ENCODE peak calls at places on chromosomes 13 and 19, in six cellular contexts. One of them, this sample, is unnamed.

GRCh38 chr19:34165295-34165738 is 7.0 kb upstream of the LSM14A start:
- DNase-seq in H1: no peak
- DNase-seq in HCT116: no peak
- DNase-seq in K562: no peak
- DNase-seq in HepG2: no peak
- DNase-seq in SK-N-SH: no peak
- DNase-seq in this sample: no peak

GRCh38 chr13:53159439-53159838 is 130.8 kb downstream of the OLFM4 start:
- DNase-seq in H1: no peak
- DNase-seq in HCT116: no peak
- DNase-seq in K562: no peak
- DNase-seq in HepG2: no peak
- DNase-seq in SK-N-SH: no peak
- DNase-seq in this sample: no peak

GRCh38 chr13:90261343-90261742 is 1086.1 kb upstream of the MIR17HG start:
- DNase-seq in H1: no peak
- DNase-seq in HCT116: no peak
- DNase-seq in K562: no peak
- DNase-seq in HepG2: no peak
- DNase-seq in SK-N-SH: no peak
- DNase-seq in this sample: no peak

GRCh38 chr13:94988654-94989053 is 276.3 kb upstream of the SOX21 start:
- DNase-seq in H1: no peak
- DNase-seq in HCT116: peak
- DNase-seq in K562: no peak
- DNase-seq in HepG2: peak
- DNase-seq in SK-N-SH: no peak
- DNase-seq in this sample: peak

GRCh38 chr19:34282611-34283519 is 28.5 kb downstream of the GARRE1 start:
- DNase-seq in H1: no peak
- DNase-seq in HCT116: no peak
- DNase-seq in K562: no peak
- DNase-seq in HepG2: no peak
- DNase-seq in SK-N-SH: no peak
- DNase-seq in this sample: no peak

GRCh38 chr13:35164324-35164932 is 222.4 kb downstream of the NBEA start:
- DNase-seq in H1: no peak
- DNase-seq in HCT116: peak
- DNase-seq in K562: peak
- DNase-seq in HepG2: peak
- DNase-seq in SK-N-SH: peak
- DNase-seq in this sample: no peak

GRCh38 chr19:56076413-56076998 is 44.6 kb downstream of the ZNF787 start:
- DNase-seq in H1: no peak
- DNase-seq in HCT116: peak
- DNase-seq in K562: peak
- DNase-seq in HepG2: peak
- DNase-seq in SK-N-SH: peak
- DNase-seq in this sample: peak

GRCh38 chr19:6875218-6875617 is 12.2 kb upstream of the ADGRE1 start:
- DNase-seq in H1: no peak
- DNase-seq in HCT116: no peak
- DNase-seq in K562: no peak
- DNase-seq in HepG2: no peak
- DNase-seq in SK-N-SH: no peak
- DNase-seq in this sample: no peak

GRCh38 chr13:50685491-50685890 is 158.0 kb downstream of the DLEU7 start:
- DNase-seq in H1: no peak
- DNase-seq in HCT116: no peak
- DNase-seq in K562: no peak
- DNase-seq in HepG2: no peak
- DNase-seq in SK-N-SH: no peak
- DNase-seq in this sample: no peak

GRCh38 chr19:12792853-12793289 is 1.6 kb downstream of the JUNB start:
- DNase-seq in H1: no peak
- DNase-seq in HCT116: no peak
- DNase-seq in K562: no peak
- DNase-seq in HepG2: no peak
- DNase-seq in SK-N-SH: no peak
- DNase-seq in this sample: no peak

GRCh38 chr19:17775991-17776803 is 18.7 kb upstream of the B3GNT3 start:
- DNase-seq in H1: no peak
- DNase-seq in HCT116: no peak
- DNase-seq in K562: no peak
- DNase-seq in HepG2: no peak
- DNase-seq in SK-N-SH: no peak
- DNase-seq in this sample: no peak

GRCh38 chr13:51817717-51818116 is 13.8 kb upstream of the DHRS12 start:
- DNase-seq in H1: no peak
- DNase-seq in HCT116: no peak
- DNase-seq in K562: no peak
- DNase-seq in HepG2: no peak
- DNase-seq in SK-N-SH: no peak
- DNase-seq in this sample: no peak

GRCh38 chr13:51814825-51815650 is 11.1 kb upstream of the DHRS12 start:
- DNase-seq in H1: no peak
- DNase-seq in HCT116: peak
- DNase-seq in K562: peak
- DNase-seq in HepG2: peak
- DNase-seq in SK-N-SH: peak
- DNase-seq in this sample: peak

GRCh38 chr13:51815848-51816247 is 11.9 kb upstream of the DHRS12 start:
- DNase-seq in H1: no peak
- DNase-seq in HCT116: no peak
- DNase-seq in K562: no peak
- DNase-seq in HepG2: no peak
- DNase-seq in SK-N-SH: no peak
- DNase-seq in this sample: no peak

GRCh38 chr13:51818276-51818675 is 14.3 kb upstream of the DHRS12 start:
- DNase-seq in H1: no peak
- DNase-seq in HCT116: no peak
- DNase-seq in K562: no peak
- DNase-seq in HepG2: no peak
- DNase-seq in SK-N-SH: no peak
- DNase-seq in this sample: no peak

GRCh38 chr13:51816604-51817254 is 12.8 kb upstream of the DHRS12 start:
- DNase-seq in H1: no peak
- DNase-seq in HCT116: peak
- DNase-seq in K562: peak
- DNase-seq in HepG2: no peak
- DNase-seq in SK-N-SH: no peak
- DNase-seq in this sample: no peak
- TF ChIP-seq JUND in H1: no peak
- TF ChIP-seq JUND in HCT116: peak
- TF ChIP-seq JUND in K562: no peak
- TF ChIP-seq JUND in HepG2: no peak
- TF ChIP-seq JUND in SK-N-SH: no peak
- TF ChIP-seq JUND in this sample: no peak

GRCh38 chr13:47188802-47189201 is 291.9 kb upstream of the HTR2A start:
- DNase-seq in H1: no peak
- DNase-seq in HCT116: no peak
- DNase-seq in K562: no peak
- DNase-seq in HepG2: no peak
- DNase-seq in SK-N-SH: no peak
- DNase-seq in this sample: no peak
- TF ChIP-seq JUND in H1: no peak
- TF ChIP-seq JUND in HCT116: no peak
- TF ChIP-seq JUND in K562: no peak
- TF ChIP-seq JUND in HepG2: no peak
- TF ChIP-seq JUND in SK-N-SH: no peak
- TF ChIP-seq JUND in this sample: no peak

GRCh38 chr19:39304701-39305571 is 8.7 kb downstream of the IFNL1 start:
- DNase-seq in H1: no peak
- DNase-seq in HCT116: no peak
- DNase-seq in K562: peak
- DNase-seq in HepG2: no peak
- DNase-seq in SK-N-SH: no peak
- DNase-seq in this sample: no peak

GRCh38 chr19:39308531-39309304 is 11.9 kb downstream of the LRFN1 start:
- DNase-seq in H1: peak
- DNase-seq in HCT116: no peak
- DNase-seq in K562: peak
- DNase-seq in HepG2: no peak
- DNase-seq in SK-N-SH: peak
- DNase-seq in this sample: no peak

GRCh38 chr19:39306075-39306474 is 9.9 kb downstream of the IFNL1 start:
- DNase-seq in H1: no peak
- DNase-seq in HCT116: no peak
- DNase-seq in K562: no peak
- DNase-seq in HepG2: no peak
- DNase-seq in SK-N-SH: no peak
- DNase-seq in this sample: no peak

GRCh38 chr19:39307822-39308530 is 11.8 kb downstream of the IFNL1 start:
- DNase-seq in H1: no peak
- DNase-seq in HCT116: no peak
- DNase-seq in K562: peak
- DNase-seq in HepG2: no peak
- DNase-seq in SK-N-SH: no peak
- DNase-seq in this sample: no peak

GRCh38 chr19:39307233-39307821 is 11.1 kb downstream of the IFNL1 start:
- DNase-seq in H1: no peak
- DNase-seq in HCT116: no peak
- DNase-seq in K562: peak
- DNase-seq in HepG2: no peak
- DNase-seq in SK-N-SH: no peak
- DNase-seq in this sample: no peak
- TF ChIP-seq JUND in H1: no peak
- TF ChIP-seq JUND in HCT116: no peak
- TF ChIP-seq JUND in K562: no peak
- TF ChIP-seq JUND in HepG2: no peak
- TF ChIP-seq JUND in SK-N-SH: no peak
- TF ChIP-seq JUND in this sample: no peak

GRCh38 chr13:76715043-76715442 is 171.2 kb downstream of the KCTD12 start:
- DNase-seq in H1: no peak
- DNase-seq in HCT116: no peak
- DNase-seq in K562: no peak
- DNase-seq in HepG2: no peak
- DNase-seq in SK-N-SH: no peak
- DNase-seq in this sample: no peak
- TF ChIP-seq JUND in H1: no peak
- TF ChIP-seq JUND in HCT116: no peak
- TF ChIP-seq JUND in K562: no peak
- TF ChIP-seq JUND in HepG2: no peak
- TF ChIP-seq JUND in SK-N-SH: no peak
- TF ChIP-seq JUND in this sample: no peak

GRCh38 chr19:46372901-46373572 is 26.1 kb downstream of the PPP5C start:
- DNase-seq in H1: no peak
- DNase-seq in HCT116: no peak
- DNase-seq in K562: no peak
- DNase-seq in HepG2: no peak
- DNase-seq in SK-N-SH: no peak
- DNase-seq in this sample: peak

GRCh38 chr19:46369817-46370216 is 22.9 kb downstream of the PPP5C start:
- DNase-seq in H1: no peak
- DNase-seq in HCT116: no peak
- DNase-seq in K562: no peak
- DNase-seq in HepG2: no peak
- DNase-seq in SK-N-SH: no peak
- DNase-seq in this sample: peak

GRCh38 chr19:46373573-46374359 is 26.9 kb downstream of the PPP5C start:
- DNase-seq in H1: peak
- DNase-seq in HCT116: no peak
- DNase-seq in K562: no peak
- DNase-seq in HepG2: no peak
- DNase-seq in SK-N-SH: peak
- DNase-seq in this sample: peak

GRCh38 chr19:46368116-46368515 is 21.2 kb downstream of the PPP5C start:
- DNase-seq in H1: no peak
- DNase-seq in HCT116: no peak
- DNase-seq in K562: no peak
- DNase-seq in HepG2: no peak
- DNase-seq in SK-N-SH: no peak
- DNase-seq in this sample: no peak

DNA sequence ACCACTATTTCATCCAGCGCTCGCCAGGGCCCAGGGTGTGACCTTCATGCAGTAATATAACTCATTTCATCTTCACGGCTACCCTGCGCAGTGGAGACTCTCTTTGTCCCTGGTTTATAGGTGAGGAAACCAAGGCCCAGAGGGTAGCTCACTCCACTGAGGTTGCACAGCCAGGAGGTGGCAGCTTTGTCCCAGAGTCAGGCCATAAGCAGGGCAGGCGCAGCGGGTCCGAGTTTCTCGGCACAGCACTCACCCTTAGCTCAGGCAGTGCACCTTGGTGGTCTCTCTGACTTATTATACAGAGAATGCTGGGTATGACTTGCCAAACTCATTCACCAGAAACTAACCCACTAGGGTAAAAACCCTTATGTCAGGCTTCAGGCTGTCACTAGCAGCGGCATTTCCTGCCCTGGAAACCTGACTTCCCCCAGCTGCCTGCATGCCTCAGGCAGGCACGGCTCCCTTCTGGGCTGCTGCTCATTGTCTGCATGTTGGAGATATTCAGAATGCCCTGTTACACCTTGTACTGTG is 24.5 kb downstream of the PPP5C start:
- DNase-seq in H1: no peak
- DNase-seq in HCT116: no peak
- DNase-seq in K562: no peak
- DNase-seq in HepG2: no peak
- DNase-seq in SK-N-SH: no peak
- DNase-seq in this sample: no peak
- TF ChIP-seq JUND in H1: no peak
- TF ChIP-seq JUND in HCT116: no peak
- TF ChIP-seq JUND in K562: no peak
- TF ChIP-seq JUND in HepG2: no peak
- TF ChIP-seq JUND in SK-N-SH: no peak
- TF ChIP-seq JUND in this sample: no peak